ENCODE peak calls at places on chromosomes 13 and 19, in eight cellular contexts. One of them, this sample, is unnamed.

GRCh38 chr13:93224545-93224944 is 2.1 kb upstream of the GPC6 start:
- DNase-seq in HT-29: no peak
- DNase-seq in endothelial cell: no peak
- DNase-seq in substantia nigra: no peak
- DNase-seq in endodermal cell: peak
- DNase-seq in epithelial cell of esophagus: no peak
- DNase-seq in sciatic nerve: no peak
- DNase-seq in amniotic stem cell: no peak
- DNase-seq in this sample: no peak

GRCh38 chr13:63408227-63409202 is 1992.9 kb upstream of the PCDH20 start:
- DNase-seq in substantia nigra: no peak
- DNase-seq in sciatic nerve: no peak
- DNase-seq in endodermal cell: no peak
- DNase-seq in endothelial cell: no peak
- DNase-seq in HT-29: no peak
- DNase-seq in amniotic stem cell: no peak
- DNase-seq in epithelial cell of esophagus: no peak
- DNase-seq in this sample: no peak

GRCh38 chr13:39411501-39411900 is 191.5 kb downstream of the LHFPL6 start:
- DNase-seq in sciatic nerve: no peak
- DNase-seq in endodermal cell: no peak
- DNase-seq in amniotic stem cell: no peak
- DNase-seq in substantia nigra: no peak
- DNase-seq in epithelial cell of esophagus: no peak
- DNase-seq in endothelial cell: no peak
- DNase-seq in HT-29: no peak
- DNase-seq in this sample: peak

GRCh38 chr19:16585808-16586476 is 13.7 kb upstream of the SLC35E1 start:
- DNase-seq in endodermal cell: no peak
- DNase-seq in epithelial cell of esophagus: peak
- DNase-seq in sciatic nerve: no peak
- DNase-seq in substantia nigra: no peak
- DNase-seq in HT-29: no peak
- DNase-seq in endothelial cell: no peak
- DNase-seq in amniotic stem cell: no peak
- DNase-seq in this sample: peak

GRCh38 chr19:33399745-33400681 is 26.5 kb downstream of the CEBPG start:
- DNase-seq in sciatic nerve: peak
- DNase-seq in endodermal cell: no peak
- DNase-seq in substantia nigra: no peak
- DNase-seq in HT-29: no peak
- DNase-seq in epithelial cell of esophagus: no peak
- DNase-seq in amniotic stem cell: no peak
- DNase-seq in endothelial cell: no peak
- DNase-seq in this sample: no peak

GRCh38 chr19:855566-856120 is 3.5 kb downstream of the ELANE start:
- DNase-seq in sciatic nerve: no peak
- DNase-seq in endothelial cell: no peak
- DNase-seq in epithelial cell of esophagus: no peak
- DNase-seq in substantia nigra: no peak
- DNase-seq in amniotic stem cell: no peak
- DNase-seq in HT-29: no peak
- DNase-seq in endodermal cell: no peak
- DNase-seq in this sample: no peak

GRCh38 chr13:102597029-102598015 is 536 bp downstream of the TPP2 start:
- DNase-seq in substantia nigra: no peak
- DNase-seq in amniotic stem cell: peak
- DNase-seq in endodermal cell: peak
- DNase-seq in endothelial cell: peak
- DNase-seq in sciatic nerve: no peak
- DNase-seq in epithelial cell of esophagus: peak
- DNase-seq in HT-29: peak
- DNase-seq in this sample: peak

GRCh38 chr19:47848871-47849473 is 10.1 kb upstream of the TPRX2 start:
- DNase-seq in endodermal cell: peak
- DNase-seq in substantia nigra: no peak
- DNase-seq in sciatic nerve: no peak
- DNase-seq in endothelial cell: peak
- DNase-seq in HT-29: no peak
- DNase-seq in epithelial cell of esophagus: no peak
- DNase-seq in amniotic stem cell: no peak
- DNase-seq in this sample: no peak

GRCh38 chr13:51148952-51149573 is 38.0 kb upstream of the C13orf42 start:
- DNase-seq in sciatic nerve: peak
- DNase-seq in amniotic stem cell: peak
- DNase-seq in substantia nigra: peak
- DNase-seq in epithelial cell of esophagus: peak
- DNase-seq in endodermal cell: peak
- DNase-seq in endothelial cell: peak
- DNase-seq in HT-29: peak
- DNase-seq in this sample: no peak

GRCh38 chr13:45292176-45292575 is 48.8 kb downstream of the TPT1 start:
- DNase-seq in substantia nigra: no peak
- DNase-seq in endodermal cell: peak
- DNase-seq in epithelial cell of esophagus: peak
- DNase-seq in endothelial cell: no peak
- DNase-seq in amniotic stem cell: no peak
- DNase-seq in sciatic nerve: no peak
- DNase-seq in HT-29: peak
- DNase-seq in this sample: no peak

GRCh38 chr13:113043931-113044330 is 61.7 kb upstream of the F7 start:
- DNase-seq in amniotic stem cell: no peak
- DNase-seq in endothelial cell: no peak
- DNase-seq in sciatic nerve: no peak
- DNase-seq in substantia nigra: no peak
- DNase-seq in endodermal cell: no peak
- DNase-seq in epithelial cell of esophagus: no peak
- DNase-seq in HT-29: no peak
- DNase-seq in this sample: no peak

GRCh38 chr13:97233499-97233898 is 11.4 kb downstream of the MBNL2 start:
- DNase-seq in sciatic nerve: no peak
- DNase-seq in amniotic stem cell: no peak
- DNase-seq in HT-29: no peak
- DNase-seq in epithelial cell of esophagus: no peak
- DNase-seq in substantia nigra: no peak
- DNase-seq in endodermal cell: no peak
- DNase-seq in endothelial cell: no peak
- DNase-seq in this sample: no peak